ENCODE peak calls at places on chromosomes 3 and 15, in nine cellular contexts. C, I, K, E, O, Z, Q, F and X are unnamed samples.

GRCh38 chr3:52186729-52187128 is 11.2 kb upstream of the ALAS1 start:
- DNase-seq in C (no peak), I (no peak), K (no peak), E (no peak), O (no peak), Z (no peak), Q (no peak), F (no peak), X (no peak)

GRCh38 chr15:43370975-43371974 is at the start of the genes TUBGCP4 and ZSCAN29:
- DNase-seq in C (peak), I (peak), K (peak), E (peak), O (peak), Z (peak), Q (peak), F (peak), X (peak)

GRCh38 chr3:130480736-130481135 is 36.2 kb upstream of the COL6A6 start:
- DNase-seq in C (peak), I (peak), K (no peak), E (peak), O (peak), Z (no peak), Q (no peak), F (no peak), X (no peak)

GRCh38 chr3:38109580-38110313 is 27.2 kb downstream of the ACAA1 start:
- DNase-seq in C (no peak), I (no peak), K (no peak), E (no peak), O (no peak), Z (no peak), Q (peak), F (no peak), X (no peak)

GRCh38 chr3:60365360-60365759 is 885.9 kb downstream of the FHIT start:
- DNase-seq in C (peak), I (no peak), K (no peak), E (no peak), O (no peak), Z (no peak), Q (no peak), F (no peak), X (no peak)

GRCh38 chr3:138675393-138675792 is 66.8 kb downstream of the FAIM start:
- DNase-seq in C (peak), I (no peak), K (no peak), E (no peak), O (peak), Z (no peak), Q (no peak), F (no peak), X (no peak)

GRCh38 chr15:57560976-57561711 is 30.6 kb upstream of the MYZAP start:
- DNase-seq in C (peak), I (peak), K (peak), E (peak), O (peak), Z (no peak), Q (no peak), F (peak), X (peak)

GRCh38 chr3:158152186-158152585 is 42.3 kb downstream of the RSRC1 start:
- DNase-seq in C (peak), I (no peak), K (no peak), E (no peak), O (no peak), Z (no peak), Q (no peak), F (no peak), X (no peak)

GRCh38 chr3:31943041-31943440 is 38.0 kb downstream of the OSBPL10 start:
- DNase-seq in C (no peak), I (no peak), K (no peak), E (no peak), O (no peak), Z (no peak), Q (no peak), F (no peak), X (no peak)

GRCh38 chr3:43503067-43503728 is 118.6 kb downstream of the ANO10 start:
- DNase-seq in C (peak), I (no peak), K (no peak), E (no peak), O (no peak), Z (no peak), Q (no peak), F (no peak), X (peak)

GRCh38 chr3:120196333-120196732 is 88.7 kb downstream of the GPR156 start:
- DNase-seq in C (no peak), I (no peak), K (no peak), E (no peak), O (no peak), Z (no peak), Q (no peak), F (no peak), X (no peak)

GRCh38 chr3:38726751-38727150 is 77.3 kb upstream of the SCN5A start:
- DNase-seq in C (no peak), I (no peak), K (no peak), E (no peak), O (no peak), Z (no peak), Q (no peak), F (no peak), X (no peak)

GRCh38 chr3:123374016-123374415 is 74.9 kb downstream of the ADCY5 start:
- DNase-seq in C (no peak), I (no peak), K (no peak), E (no peak), O (no peak), Z (no peak), Q (no peak), F (no peak), X (no peak)

GRCh38 chr3:95172549-95172948 is 1109.7 kb downstream of the NSUN3 start:
- DNase-seq in C (no peak), I (no peak), K (no peak), E (no peak), O (no peak), Z (no peak), Q (no peak), F (no peak), X (no peak)

GRCh38 chr3:56702487-56703315 is 19.6 kb upstream of the TASOR start:
- DNase-seq in C (peak), I (peak), K (peak), E (no peak), O (peak), Z (no peak), Q (no peak), F (no peak), X (peak)

GRCh38 chr3:56133423-56133822 is 334.8 kb downstream of the ERC2 start:
- DNase-seq in C (peak), I (no peak), K (no peak), E (no peak), O (no peak), Z (no peak), Q (no peak), F (no peak), X (no peak)

GRCh38 chr3:192449036-192449435 is 278.3 kb downstream of the FGF12 start:
- DNase-seq in C (no peak), I (no peak), K (no peak), E (no peak), O (no peak), Z (no peak), Q (no peak), F (no peak), X (no peak)

GRCh38 chr3:71397046-71397445 is 186.5 kb downstream of the FOXP1 start:
- DNase-seq in C (peak), I (peak), K (no peak), E (no peak), O (peak), Z (no peak), Q (no peak), F (no peak), X (peak)

GRCh38 chr15:86505951-86506350 is 426.3 kb downstream of the AGBL1 start:
- DNase-seq in C (no peak), I (no peak), K (no peak), E (no peak), O (no peak), Z (no peak), Q (no peak), F (no peak), X (no peak)

GRCh38 chr3:150727653-150728502 is 24.2 kb upstream of the ERICH6 start:
- DNase-seq in C (no peak), I (peak), K (no peak), E (no peak), O (no peak), Z (no peak), Q (no peak), F (no peak), X (no peak)

GRCh38 chr3:114498779-114499370 is 205.0 kb downstream of the TIGIT start:
- DNase-seq in C (peak), I (peak), K (no peak), E (no peak), O (peak), Z (peak), Q (no peak), F (no peak), X (no peak)

GRCh38 chr3:50264389-50264963 is 4.5 kb upstream of the SEMA3B start:
- DNase-seq in C (peak), I (peak), K (peak), E (peak), O (peak), Z (peak), Q (peak), F (peak), X (peak)

GRCh38 chr3:135450985-135451384 is 514.5 kb upstream of the PPP2R3A start:
- DNase-seq in C (no peak), I (no peak), K (no peak), E (no peak), O (no peak), Z (no peak), Q (no peak), F (no peak), X (no peak)

GRCh38 chr3:122019493-122019892 is 2.6 kb downstream of the ILDR1 start:
- DNase-seq in C (no peak), I (no peak), K (no peak), E (no peak), O (no peak), Z (no peak), Q (no peak), F (no peak), X (no peak)
- H3K27ac ChIP-seq in C (no peak), I (no peak), K (no peak), E (no peak), O (no peak), Z (no peak), Q (no peak), F (no peak), X (no peak)

DNA sequence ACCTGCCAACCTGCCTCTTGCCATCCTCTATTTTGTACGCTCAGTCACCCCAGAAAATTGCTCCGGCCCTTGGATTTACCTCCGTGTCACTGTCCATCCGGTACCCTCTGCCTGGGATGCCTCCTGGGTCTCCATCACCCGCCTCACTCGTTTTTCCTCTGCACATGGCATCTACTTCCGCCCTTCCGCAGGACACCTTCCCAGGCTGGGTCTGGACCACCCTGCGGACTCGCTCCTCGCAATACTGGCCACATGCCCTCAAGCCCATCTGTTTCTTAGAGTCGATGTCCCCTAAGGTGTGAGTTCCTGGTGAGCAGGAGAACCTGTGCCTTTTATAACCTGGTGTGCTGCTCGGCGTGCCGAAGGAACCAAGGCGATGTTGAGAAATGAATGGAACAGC is 58.5 kb downstream of the APBA2 start:
- DNase-seq in C (no peak), I (no peak), K (no peak), E (no peak), O (no peak), Z (no peak), Q (peak), F (no peak), X (no peak)
- H3K27ac ChIP-seq in C (no peak), I (no peak), K (no peak), E (no peak), O (no peak), Z (no peak), Q (no peak), F (no peak), X (no peak)

DNA sequence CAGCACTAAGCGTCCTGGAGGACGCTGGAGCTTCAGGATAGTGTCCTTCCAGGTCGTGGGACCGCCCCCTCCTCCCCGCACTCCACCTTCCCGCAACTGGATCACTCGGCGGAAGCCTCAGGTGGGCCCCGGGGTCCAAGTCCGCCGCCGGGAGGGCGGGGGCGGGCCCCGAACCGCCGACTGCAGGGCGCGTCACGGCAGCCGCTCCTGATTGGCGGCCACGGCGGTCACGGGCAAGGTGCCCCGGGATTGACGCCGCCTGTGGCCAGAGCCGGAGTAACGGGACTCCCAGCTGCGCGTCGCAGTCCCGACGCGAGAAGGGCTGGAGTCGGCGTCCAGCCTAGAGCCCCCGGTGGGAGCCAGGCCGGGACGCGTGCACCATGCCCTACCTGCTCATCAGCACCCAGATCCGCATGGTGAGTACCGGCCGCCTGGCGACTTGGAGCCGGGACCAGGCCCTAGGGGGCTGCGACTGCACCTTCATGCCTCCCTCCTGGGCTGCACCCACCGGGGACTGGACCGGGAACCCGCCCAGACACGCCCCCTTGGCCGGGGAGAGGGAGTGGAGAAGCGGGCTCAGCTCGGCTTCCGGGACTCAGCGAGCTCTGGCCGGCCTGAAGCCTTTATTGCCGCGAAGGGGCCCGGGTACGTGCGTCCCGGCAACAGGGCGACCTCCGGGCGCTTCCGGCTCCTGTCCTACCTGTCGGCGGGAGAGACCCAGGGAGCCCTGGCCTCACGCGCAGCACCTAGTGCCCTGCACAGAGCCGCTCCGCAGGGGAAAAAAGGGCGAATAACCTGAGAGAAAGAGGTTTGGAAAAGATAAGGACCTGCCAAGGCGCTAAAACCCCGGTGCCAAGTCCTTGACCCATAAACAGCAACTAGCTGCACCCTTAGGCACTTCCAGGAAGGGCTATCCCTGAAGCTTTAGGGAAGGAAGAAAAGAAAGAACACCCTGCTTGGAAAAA is at the start of gene GCHFR:
- DNase-seq in C (peak), I (peak), K (peak), E (peak), O (peak), Z (no peak), Q (peak), F (peak), X (peak)
- H3K27ac ChIP-seq in C (peak), I (peak), K (peak), E (peak), O (peak), Z (peak), Q (no peak), F (peak), X (no peak)

GRCh38 chr3:172258616-172259015 is 189.6 kb downstream of the GHSR start:
- DNase-seq in C (peak), I (no peak), K (no peak), E (peak), O (no peak), Z (no peak), Q (no peak), F (no peak), X (no peak)
- H3K27ac ChIP-seq in C (peak), I (peak), K (peak), E (peak), O (no peak), Z (no peak), Q (peak), F (peak), X (peak)

GRCh38 chr15:98035134-98035533 is 74.6 kb downstream of the ARRDC4 start:
- DNase-seq in C (no peak), I (no peak), K (no peak), E (no peak), O (no peak), Z (no peak), Q (no peak), F (no peak), X (no peak)

GRCh38 chr15:98034731-98035130 is 74.2 kb downstream of the ARRDC4 start:
- DNase-seq in C (no peak), I (no peak), K (no peak), E (no peak), O (no peak), Z (no peak), Q (no peak), F (no peak), X (no peak)

GRCh38 chr15:98039596-98039995 is 79.1 kb downstream of the ARRDC4 start:
- DNase-seq in C (no peak), I (no peak), K (no peak), E (no peak), O (no peak), Z (no peak), Q (no peak), F (no peak), X (no peak)

GRCh38 chr15:98035577-98036010 is 75.1 kb downstream of the ARRDC4 start:
- DNase-seq in C (no peak), I (no peak), K (no peak), E (no peak), O (no peak), Z (no peak), Q (no peak), F (no peak), X (no peak)
- H3K27ac ChIP-seq in C (no peak), I (no peak), K (no peak), E (no peak), O (no peak), Z (no peak), Q (no peak), F (no peak), X (no peak)

DNA sequence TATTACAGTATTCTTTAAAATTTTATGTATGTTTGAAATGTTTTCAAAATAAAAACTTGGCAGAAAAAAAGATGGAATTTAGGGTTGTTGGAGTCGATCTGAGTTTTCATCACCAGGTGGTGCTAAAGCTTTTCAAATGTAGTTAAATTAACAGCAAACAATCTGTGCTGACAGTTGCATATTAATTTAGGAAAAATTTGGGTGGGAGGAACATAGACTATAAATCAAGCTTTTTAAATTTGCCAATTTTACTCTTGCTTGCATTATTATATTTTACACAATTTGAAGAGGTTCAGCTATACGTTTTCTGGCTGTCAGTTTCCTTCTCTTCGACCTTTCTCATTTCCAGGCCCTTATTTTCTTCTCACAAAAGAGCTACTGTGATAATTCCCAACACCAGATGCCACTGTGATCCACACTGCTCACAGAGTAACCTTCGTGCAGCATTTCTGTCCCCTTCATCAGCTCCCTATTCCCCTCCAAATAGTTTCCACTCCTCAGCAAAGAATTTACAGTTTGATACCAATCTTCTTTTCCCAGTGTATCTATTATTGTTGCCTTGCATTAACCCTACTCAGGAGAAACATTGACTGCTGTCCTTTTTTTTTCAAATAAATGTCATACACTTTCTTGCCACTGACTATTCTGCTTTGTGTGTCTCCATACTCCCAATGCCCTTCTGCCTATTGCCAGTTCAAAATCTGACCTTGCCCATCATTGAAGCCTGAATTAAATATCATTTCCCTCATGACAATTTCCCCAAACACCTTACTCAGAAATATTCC is 53.4 kb upstream of the EIF5A2 start:
- DNase-seq in C (peak), I (no peak), K (no peak), E (no peak), O (no peak), Z (peak), Q (no peak), F (no peak), X (peak)
- H3K27ac ChIP-seq in C (no peak), I (no peak), K (no peak), E (no peak), O (peak), Z (peak), Q (no peak), F (no peak), X (no peak)

DNA sequence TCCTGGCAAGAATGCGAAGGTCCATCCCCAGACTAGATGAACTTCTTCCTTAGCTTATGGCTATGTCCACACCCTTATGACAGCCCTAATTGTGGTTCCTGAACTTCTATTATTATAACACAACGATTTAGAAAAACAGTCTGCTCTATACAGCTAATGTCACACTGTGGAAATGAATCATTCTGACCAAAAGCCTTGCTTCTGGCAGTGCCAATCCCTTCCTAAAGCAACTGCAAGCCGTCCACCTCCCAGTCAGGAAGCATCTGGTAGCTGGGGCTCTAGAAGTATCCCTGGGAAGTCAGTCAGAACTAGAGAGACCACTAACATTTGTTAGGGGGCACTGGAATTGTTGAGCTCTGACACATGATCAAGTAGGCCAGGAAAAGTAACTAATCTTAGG is 45.0 kb downstream of the MYO5A start:
- DNase-seq in C (peak), I (no peak), K (no peak), E (no peak), O (no peak), Z (no peak), Q (no peak), F (no peak), X (no peak)
- H3K27ac ChIP-seq in C (no peak), I (peak), K (no peak), E (no peak), O (no peak), Z (no peak), Q (no peak), F (no peak), X (peak)

DNA sequence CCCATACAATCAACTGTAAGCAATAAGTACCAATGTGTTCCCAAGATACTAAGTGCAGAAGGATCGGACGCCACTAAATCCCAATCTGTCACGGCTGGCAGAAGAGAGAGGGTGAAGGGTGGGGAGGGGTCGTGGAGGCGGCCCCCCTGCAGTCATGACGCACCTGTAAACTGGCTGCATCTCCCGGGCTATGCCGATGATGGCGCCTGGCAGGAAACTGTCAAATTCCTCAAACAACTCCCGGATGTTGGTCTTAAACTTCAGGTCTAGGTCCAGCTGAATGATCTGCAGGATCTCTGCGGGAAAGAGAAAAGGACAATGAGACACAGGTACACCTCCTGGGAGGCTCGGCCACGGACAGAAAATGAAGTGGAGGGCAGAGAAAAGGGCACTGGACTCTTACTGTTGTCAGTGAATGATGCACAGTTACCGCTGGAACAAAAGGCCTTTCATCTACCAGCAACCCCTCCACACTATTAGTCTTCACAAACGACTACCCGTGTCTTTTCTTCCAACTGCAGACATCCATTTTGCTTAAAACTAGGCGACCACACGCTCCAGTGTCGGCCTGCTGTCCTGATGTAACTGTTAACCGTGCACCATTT is 114.6 kb downstream of the XXYLT1 start:
- DNase-seq in C (no peak), I (no peak), K (no peak), E (no peak), O (no peak), Z (no peak), Q (no peak), F (no peak), X (no peak)
- H3K27ac ChIP-seq in C (no peak), I (peak), K (no peak), E (peak), O (no peak), Z (peak), Q (no peak), F (no peak), X (peak)